ENCODE peak calls at places on chromosomes 6 and 20, in six cellular contexts. B is stomach, A is psoas muscle, Z is astrocyte, R is cardiac muscle cell, C is GM13977. I is an unnamed sample.

GRCh38 chr6:56101141-56101553 is 146.2 kb downstream of the COL21A1 start:
- DNase-seq in C (no peak), R (no peak), A (no peak), B (no peak), Z (peak; percentile 97), I (no peak)

GRCh38 chr6:48553449-48553848 is 442.5 kb upstream of the PTCHD4 start:
- DNase-seq in Z (no peak), R (no peak), B (no peak), A (no peak), C (no peak), I (no peak)

GRCh38 chr20:53264604-53265003 is 292.4 kb downstream of the TSHZ2 start:
- DNase-seq in Z (no peak), B (no peak), R (no peak), A (no peak), C (no peak), I (no peak)

GRCh38 chr6:116682334-116682712 is 1.3 kb downstream of the KPNA5 start:
- DNase-seq in Z (peak; percentile 57), R (no peak), A (no peak), C (peak; percentile 43), B (no peak), I (peak; percentile 32)

GRCh38 chr6:148325316-148326068 is 17.1 kb upstream of the SASH1 start:
- DNase-seq in B (no peak), R (no peak), Z (no peak), A (no peak), C (no peak), I (no peak)

GRCh38 chr20:23147964-23148720 is 62.0 kb upstream of the CD93 start:
- DNase-seq in R (no peak), B (peak; percentile 54), Z (peak; percentile 77), A (peak; percentile 87), C (peak; percentile 42), I (peak; percentile 29)

GRCh38 chr6:3376888-3377535 is 79.8 kb downstream of the SLC22A23 start:
- DNase-seq in C (no peak), Z (no peak), R (no peak), B (no peak), A (no peak), I (no peak)

GRCh38 chr6:55286824-55287223 is 40.4 kb upstream of the GFRAL start:
- DNase-seq in Z (no peak), R (no peak), C (no peak), A (no peak), B (no peak), I (no peak)

GRCh38 chr6:32568561-32568960 is 21.1 kb downstream of the HLA-DRB1 start:
- DNase-seq in C (no peak), B (no peak), A (no peak), R (no peak), Z (no peak), I (no peak)

GRCh38 chr6:122913558-122913957 is 82.5 kb upstream of the CLVS2 start:
- DNase-seq in R (no peak), C (no peak), A (no peak), B (no peak), Z (no peak), I (no peak)

GRCh38 chr20:46388945-46389344 is 17.5 kb downstream of the ELMO2 start:
- DNase-seq in C (no peak), Z (no peak), R (no peak), A (peak; percentile 66), B (no peak), I (no peak)

GRCh38 chr20:48544402-48545333 is 283.1 kb downstream of the PREX1 start:
- DNase-seq in C (no peak), R (no peak), Z (no peak), B (no peak), A (no peak), I (no peak)

GRCh38 chr6:45420083-45420908 is 42.6 kb upstream of the SUPT3H start:
- DNase-seq in A (no peak), R (no peak), Z (peak; percentile 88), C (peak; percentile 13), B (no peak), I (no peak)

GRCh38 chr6:138944412-138944811 is 43.6 kb downstream of the REPS1 start:
- DNase-seq in Z (peak; percentile 77), A (no peak), R (no peak), C (peak; percentile 13), B (no peak), I (peak; percentile 14)

GRCh38 chr6:98944598-98945011 is 3.1 kb downstream of the FBXL4 start:
- DNase-seq in A (no peak), B (no peak), C (no peak), Z (peak; percentile 56), R (no peak), I (no peak)

GRCh38 chr6:7154341-7155139 is 46.8 kb downstream of the RREB1 start:
- DNase-seq in A (no peak), R (no peak), C (peak; percentile 49), Z (no peak), B (no peak), I (peak; percentile 53)

GRCh38 chr6:153553627-153554026 is 422.5 kb upstream of the RGS17 start:
- DNase-seq in A (no peak), C (no peak), B (no peak), R (peak; percentile 45), Z (no peak), I (no peak)

GRCh38 chr6:140071601-140072062 is 697.2 kb upstream of the CITED2 start:
- DNase-seq in B (no peak), Z (peak; percentile 95), C (no peak), A (no peak), R (no peak), I (no peak)

GRCh38 chr20:7346562-7346961 is 579.1 kb downstream of the BMP2 start:
- DNase-seq in R (no peak), A (no peak), C (no peak), B (no peak), Z (no peak), I (no peak)

GRCh38 chr20:45229264-45230056 is 8.3 kb downstream of the SEMG2 start:
- DNase-seq in Z (no peak), A (no peak), B (peak; percentile 63), R (no peak), C (no peak), I (peak; percentile 22)

GRCh38 chr6:166251655-166252054 is 56.5 kb downstream of the PRR18 start:
- DNase-seq in A (no peak), B (no peak), C (no peak), R (no peak), Z (no peak), I (no peak)

GRCh38 chr6:193773-194310 is 98.4 kb upstream of the DUSP22 start:
- DNase-seq in B (no peak), R (no peak), C (peak; percentile 66), A (no peak), Z (no peak), I (peak; percentile 58)

GRCh38 chr20:25675161-25675560 is 21.5 kb downstream of the ZNF337 start:
- DNase-seq in A (no peak), C (no peak), B (no peak), R (no peak), Z (no peak), I (no peak)

GRCh38 chr20:25668446-25668845 is 28.2 kb downstream of the ZNF337 start:
- DNase-seq in Z (no peak), R (no peak), B (no peak), A (no peak), C (no peak), I (no peak)

GRCh38 chr20:25672659-25673058 is 24.0 kb downstream of the ZNF337 start:
- DNase-seq in Z (no peak), C (no peak), B (no peak), R (no peak), A (no peak), I (no peak)

GRCh38 chr20:25669826-25670422 is 26.7 kb downstream of the ZNF337 start:
- DNase-seq in Z (peak; percentile 43), B (no peak), R (peak; percentile 11), C (no peak), A (peak; percentile 15), I (no peak)
- TF ChIP-seq CTCF in Z (no peak), B (no peak), R (no peak), C (no peak), A (no peak), I (no peak)

GRCh38 chr6:80215063-80215462 is 108.6 kb downstream of the BCKDHB start:
- DNase-seq in A (no peak), B (no peak), R (no peak), C (no peak), Z (no peak), I (no peak)

GRCh38 chr6:80217799-80218198 is 111.3 kb downstream of the BCKDHB start:
- DNase-seq in A (no peak), R (no peak), B (no peak), Z (no peak), C (no peak), I (no peak)

GRCh38 chr6:80211295-80211694 is 104.8 kb downstream of the BCKDHB start:
- DNase-seq in R (peak; percentile 4), B (no peak), C (no peak), A (no peak), Z (peak; percentile 6), I (no peak)

GRCh38 chr6:80210618-80211017 is 104.1 kb downstream of the BCKDHB start:
- DNase-seq in Z (peak; percentile 10), R (peak; percentile 92), A (no peak), C (no peak), B (no peak), I (no peak)

GRCh38 chr6:80214436-80215022 is 108.1 kb downstream of the BCKDHB start:
- DNase-seq in C (peak; percentile 23), A (no peak), B (peak; percentile 30), Z (peak; percentile 31), R (peak; percentile 80), I (peak; percentile 34)
- TF ChIP-seq CTCF in C (peak; percentile 70), A (peak; percentile 79), B (peak; percentile 62), Z (peak; percentile 82), R (peak; percentile 83), I (peak; percentile 74)

GRCh38 chr20:10323729-10324128 is 105.1 kb downstream of the SNAP25 start:
- DNase-seq in A (no peak), B (no peak), C (no peak), R (no peak), Z (no peak), I (no peak)
- TF ChIP-seq CTCF in A (no peak), B (no peak), C (no peak), R (no peak), Z (no peak), I (no peak)

GRCh38 chr20:51402201-51402600 is 140.3 kb downstream of the NFATC2 start:
- DNase-seq in C (no peak), B (no peak), Z (peak; percentile 62), R (no peak), A (no peak), I (no peak)

GRCh38 chr20:51398552-51398951 is 144.0 kb downstream of the NFATC2 start:
- DNase-seq in B (no peak), Z (no peak), A (no peak), R (no peak), C (no peak), I (no peak)

GRCh38 chr20:51398083-51398482 is 144.4 kb downstream of the NFATC2 start:
- DNase-seq in A (no peak), R (no peak), Z (no peak), C (no peak), B (no peak), I (no peak)

GRCh38 chr20:51399138-51399890 is 143.2 kb downstream of the NFATC2 start:
- DNase-seq in Z (no peak), B (no peak), C (no peak), A (no peak), R (no peak), I (no peak)

GRCh38 chr20:51400051-51400926 is 142.2 kb downstream of the NFATC2 start:
- DNase-seq in R (no peak), B (peak; percentile 32), Z (no peak), C (peak; percentile 85), A (no peak), I (peak; percentile 87)
- TF ChIP-seq CTCF in R (no peak), B (no peak), Z (no peak), C (no peak), A (no peak), I (no peak)

I was measured in GM20000.